ENCODE peak calls at places on chromosomes 12 and 14, in five cellular contexts. Z, Y, W, G and F are unnamed samples.

GRCh38 chr12:97595423-97595822 is 132.8 kb downstream of the RMST start:
- DNase-seq in W (no peak), Z (no peak), Y (no peak), G (no peak), F (no peak)

GRCh38 chr14:60642270-60642789 is 6.9 kb downstream of the SIX1 start:
- DNase-seq in W (no peak), Z (no peak), G (no peak), Y (no peak), F (no peak)

GRCh38 chr14:102977475-102977874 is 55.0 kb downstream of the AMN start:
- DNase-seq in W (no peak), Z (no peak), Y (no peak), G (no peak), F (no peak)

GRCh38 chr14:101364503-101365328 is 196.6 kb upstream of the DIO3 start:
- DNase-seq in Z (no peak), W (no peak), G (no peak), Y (no peak), F (no peak)

GRCh38 chr12:100234591-100235304 is 32.1 kb downstream of the DEPDC4 start:
- DNase-seq in W (no peak), Y (no peak), Z (no peak), G (no peak), F (no peak)

GRCh38 chr12:32490801-32491200 is 91.4 kb downstream of the FGD4 start:
- DNase-seq in G (no peak), Z (no peak), Y (no peak), W (no peak), F (no peak)

GRCh38 chr12:96035283-96036236 is at the start of gene LTA4H:
- DNase-seq in Y (peak; percentile 99), Z (peak; percentile 93), G (peak; percentile 90), W (peak; percentile 97), F (peak; percentile 95)

GRCh38 chr12:30952036-30952435 is 25.5 kb downstream of the TSPAN11 start:
- DNase-seq in W (no peak), Y (no peak), G (no peak), Z (no peak), F (no peak)

GRCh38 chr12:70418101-70418500 is 52.0 kb downstream of the KCNMB4 start:
- DNase-seq in G (no peak), W (no peak), Z (no peak), Y (no peak), F (no peak)

GRCh38 chr14:60092516-60092915 is 793 bp downstream of the PCNX4 start:
- DNase-seq in G (no peak), W (peak; percentile 18), Z (no peak), Y (peak; percentile 57), F (no peak)

GRCh38 chr14:85279407-85279806 is 250.5 kb upstream of the FLRT2 start:
- DNase-seq in G (no peak), W (no peak), Z (no peak), Y (no peak), F (no peak)

GRCh38 chr12:96322720-96323119 is 77.5 kb downstream of the CDK17 start:
- DNase-seq in W (no peak), Z (no peak), G (no peak), Y (no peak), F (no peak)

GRCh38 chr14:22820731-22821130 is 5.5 kb upstream of the SLC7A7 start:
- DNase-seq in W (no peak), Z (no peak), G (no peak), Y (no peak), F (no peak)

GRCh38 chr14:91388551-91388975 is 29.1 kb downstream of the CCDC88C start:
- DNase-seq in Z (peak; percentile 29), G (no peak), Y (no peak), W (no peak), F (no peak)

GRCh38 chr12:89073027-89073398 is 279.3 kb downstream of the DUSP6 start:
- DNase-seq in Z (no peak), G (no peak), Y (no peak), W (no peak), F (no peak)

GRCh38 chr12:93740721-93741120 is 63.5 kb downstream of the CRADD start:
- DNase-seq in Z (no peak), Y (no peak), G (no peak), W (no peak), F (no peak)

GRCh38 chr14:105487449-105487985 is 831 bp downstream of the CRIP1 start:
- DNase-seq in Y (peak; percentile 80), G (no peak), Z (peak; percentile 72), W (peak; percentile 80), F (peak; percentile 59)

GRCh38 chr12:57173089-57173488 is 25.7 kb upstream of the LRP1-AS start:
- DNase-seq in Y (no peak), G (no peak), Z (no peak), W (no peak), F (no peak)

GRCh38 chr12:108304633-108305032 is 34.5 kb downstream of the CMKLR1 start:
- DNase-seq in Y (no peak), G (no peak), Z (no peak), W (no peak), F (no peak)